ENCODE peak calls at places on chromosomes 5 and 9, in ten cellular contexts. One of them, this sample, is unnamed. For H3K4me1, the result is how much of the 10 kb centered on the place peaks cover.

GRCh38 chr9:114696814-114697544 is 15.0 kb upstream of the TEX48 start:
- DNase-seq in breast epithelium: no peak
- DNase-seq in adrenal gland: no peak
- DNase-seq in A549: no peak
- DNase-seq in Peyer's patch: no peak
- DNase-seq in prostate gland: no peak
- DNase-seq in sigmoid colon: no peak
- DNase-seq in IMR-90: peak
- DNase-seq in transverse colon: no peak
- DNase-seq in GM12878: peak
- DNase-seq in this sample: no peak

GRCh38 chr5:175247146-175247545 is 196.8 kb downstream of the DRD1 start:
- DNase-seq in adrenal gland: no peak
- DNase-seq in A549: no peak
- DNase-seq in breast epithelium: no peak
- DNase-seq in IMR-90: peak
- DNase-seq in Peyer's patch: no peak
- DNase-seq in GM12878: no peak
- DNase-seq in sigmoid colon: no peak
- DNase-seq in transverse colon: no peak
- DNase-seq in prostate gland: no peak
- DNase-seq in this sample: no peak

GRCh38 chr5:74251106-74252032 is 389.2 kb downstream of the ENC1 start:
- DNase-seq in A549: no peak
- DNase-seq in prostate gland: peak
- DNase-seq in transverse colon: peak
- DNase-seq in breast epithelium: peak
- DNase-seq in Peyer's patch: no peak
- DNase-seq in GM12878: no peak
- DNase-seq in adrenal gland: no peak
- DNase-seq in IMR-90: peak
- DNase-seq in sigmoid colon: peak
- DNase-seq in this sample: peak

GRCh38 chr5:132779961-132780360 is 2.9 kb upstream of the SEPTIN8 start:
- DNase-seq in transverse colon: no peak
- DNase-seq in Peyer's patch: no peak
- DNase-seq in breast epithelium: no peak
- DNase-seq in prostate gland: no peak
- DNase-seq in A549: no peak
- DNase-seq in GM12878: no peak
- DNase-seq in sigmoid colon: no peak
- DNase-seq in adrenal gland: no peak
- DNase-seq in IMR-90: no peak
- DNase-seq in this sample: no peak

GRCh38 chr5:154285661-154286408 is 95.3 kb downstream of the GALNT10 start:
- DNase-seq in transverse colon: no peak
- DNase-seq in Peyer's patch: no peak
- DNase-seq in sigmoid colon: no peak
- DNase-seq in GM12878: no peak
- DNase-seq in A549: peak
- DNase-seq in prostate gland: no peak
- DNase-seq in adrenal gland: no peak
- DNase-seq in breast epithelium: no peak
- DNase-seq in IMR-90: peak
- DNase-seq in this sample: no peak

GRCh38 chr9:4055055-4055454 is 244.8 kb downstream of the GLIS3 start:
- DNase-seq in sigmoid colon: no peak
- DNase-seq in transverse colon: no peak
- DNase-seq in adrenal gland: no peak
- DNase-seq in IMR-90: no peak
- DNase-seq in A549: no peak
- DNase-seq in breast epithelium: no peak
- DNase-seq in prostate gland: no peak
- DNase-seq in Peyer's patch: no peak
- DNase-seq in GM12878: no peak
- DNase-seq in this sample: no peak

GRCh38 chr9:4508907-4509589 is 18.8 kb downstream of the SLC1A1 start:
- DNase-seq in sigmoid colon: no peak
- DNase-seq in GM12878: no peak
- DNase-seq in prostate gland: no peak
- DNase-seq in breast epithelium: no peak
- DNase-seq in transverse colon: no peak
- DNase-seq in Peyer's patch: no peak
- DNase-seq in adrenal gland: no peak
- DNase-seq in A549: no peak
- DNase-seq in IMR-90: peak
- DNase-seq in this sample: no peak

GRCh38 chr9:33651125-33651524 is 127.1 kb downstream of the ANKRD18B start:
- DNase-seq in IMR-90: no peak
- DNase-seq in adrenal gland: no peak
- DNase-seq in GM12878: no peak
- DNase-seq in A549: no peak
- DNase-seq in breast epithelium: no peak
- DNase-seq in transverse colon: no peak
- DNase-seq in Peyer's patch: no peak
- DNase-seq in prostate gland: no peak
- DNase-seq in sigmoid colon: no peak
- DNase-seq in this sample: no peak

GRCh38 chr5:42951847-42952411 is 88.2 kb downstream of the ANXA2R start:
- DNase-seq in breast epithelium: no peak
- DNase-seq in sigmoid colon: no peak
- DNase-seq in transverse colon: peak
- DNase-seq in Peyer's patch: peak
- DNase-seq in prostate gland: no peak
- DNase-seq in adrenal gland: peak
- DNase-seq in IMR-90: peak
- DNase-seq in A549: no peak
- DNase-seq in GM12878: no peak
- DNase-seq in this sample: no peak

GRCh38 chr5:65799857-65800256 is 77.9 kb downstream of the NLN start:
- DNase-seq in adrenal gland: no peak
- DNase-seq in GM12878: no peak
- DNase-seq in IMR-90: no peak
- DNase-seq in breast epithelium: no peak
- DNase-seq in Peyer's patch: no peak
- DNase-seq in sigmoid colon: no peak
- DNase-seq in A549: no peak
- DNase-seq in prostate gland: no peak
- DNase-seq in transverse colon: no peak
- DNase-seq in this sample: no peak

GRCh38 chr9:135254176-135255032 is 166.9 kb downstream of the OLFM1 start:
- DNase-seq in GM12878: no peak
- DNase-seq in sigmoid colon: peak
- DNase-seq in Peyer's patch: no peak
- DNase-seq in adrenal gland: no peak
- DNase-seq in prostate gland: no peak
- DNase-seq in A549: no peak
- DNase-seq in IMR-90: no peak
- DNase-seq in transverse colon: no peak
- DNase-seq in breast epithelium: no peak
- DNase-seq in this sample: no peak

GRCh38 chr5:124132843-124133242 is 613.6 kb downstream of the ZNF608 start:
- DNase-seq in sigmoid colon: no peak
- DNase-seq in A549: no peak
- DNase-seq in transverse colon: no peak
- DNase-seq in GM12878: no peak
- DNase-seq in breast epithelium: peak
- DNase-seq in IMR-90: no peak
- DNase-seq in Peyer's patch: no peak
- DNase-seq in prostate gland: no peak
- DNase-seq in adrenal gland: no peak
- DNase-seq in this sample: no peak

GRCh38 chr5:612498-613424 is 621 bp downstream of the CEP72 start:
- DNase-seq in breast epithelium: no peak
- DNase-seq in transverse colon: peak
- DNase-seq in adrenal gland: no peak
- DNase-seq in prostate gland: no peak
- DNase-seq in IMR-90: no peak
- DNase-seq in Peyer's patch: peak
- DNase-seq in GM12878: no peak
- DNase-seq in A549: peak
- DNase-seq in sigmoid colon: peak
- DNase-seq in this sample: no peak

GRCh38 chr5:174535691-174536090 is 188.7 kb upstream of the MSX2 start:
- DNase-seq in adrenal gland: no peak
- DNase-seq in GM12878: no peak
- DNase-seq in breast epithelium: no peak
- DNase-seq in prostate gland: no peak
- DNase-seq in sigmoid colon: no peak
- DNase-seq in IMR-90: peak
- DNase-seq in A549: no peak
- DNase-seq in transverse colon: no peak
- DNase-seq in Peyer's patch: no peak
- DNase-seq in this sample: no peak

GRCh38 chr5:75928992-75929391 is 154.2 kb upstream of the SV2C start:
- DNase-seq in GM12878: no peak
- DNase-seq in Peyer's patch: no peak
- DNase-seq in sigmoid colon: no peak
- DNase-seq in adrenal gland: no peak
- DNase-seq in prostate gland: no peak
- DNase-seq in transverse colon: no peak
- DNase-seq in IMR-90: no peak
- DNase-seq in breast epithelium: no peak
- DNase-seq in A549: no peak
- DNase-seq in this sample: no peak

GRCh38 chr5:137496919-137497318 is 2.2 kb downstream of the SPOCK1 start:
- DNase-seq in prostate gland: no peak
- DNase-seq in A549: no peak
- DNase-seq in Peyer's patch: no peak
- DNase-seq in GM12878: no peak
- DNase-seq in adrenal gland: no peak
- DNase-seq in transverse colon: no peak
- DNase-seq in sigmoid colon: no peak
- DNase-seq in breast epithelium: no peak
- DNase-seq in IMR-90: no peak
- DNase-seq in this sample: no peak

GRCh38 chr5:89097103-89097502 is 214.1 kb upstream of the MEF2C start:
- DNase-seq in IMR-90: no peak
- DNase-seq in prostate gland: no peak
- DNase-seq in GM12878: peak
- DNase-seq in breast epithelium: no peak
- DNase-seq in Peyer's patch: no peak
- DNase-seq in transverse colon: no peak
- DNase-seq in sigmoid colon: no peak
- DNase-seq in A549: no peak
- DNase-seq in adrenal gland: no peak
- DNase-seq in this sample: no peak

GRCh38 chr5:87015908-87016307 is 251.8 kb upstream of the RASA1 start:
- DNase-seq in adrenal gland: no peak
- DNase-seq in prostate gland: no peak
- DNase-seq in transverse colon: no peak
- DNase-seq in IMR-90: no peak
- DNase-seq in A549: no peak
- DNase-seq in GM12878: no peak
- DNase-seq in Peyer's patch: no peak
- DNase-seq in sigmoid colon: no peak
- DNase-seq in breast epithelium: no peak
- DNase-seq in this sample: no peak
- TF ChIP-seq POLR2A in adrenal gland: no peak
- TF ChIP-seq POLR2A in prostate gland: no peak
- TF ChIP-seq POLR2A in transverse colon: no peak
- TF ChIP-seq POLR2A in IMR-90: no peak
- TF ChIP-seq POLR2A in A549: no peak
- TF ChIP-seq POLR2A in GM12878: no peak
- TF ChIP-seq POLR2A in Peyer's patch: no peak
- TF ChIP-seq POLR2A in sigmoid colon: no peak
- TF ChIP-seq POLR2A in breast epithelium: no peak
- TF ChIP-seq POLR2A in this sample: no peak

GRCh38 chr9:71761938-71762353 is 6.4 kb downstream of the CEMIP2 start:
- DNase-seq in sigmoid colon: no peak
- DNase-seq in breast epithelium: no peak
- DNase-seq in adrenal gland: no peak
- DNase-seq in transverse colon: no peak
- DNase-seq in prostate gland: no peak
- DNase-seq in IMR-90: no peak
- DNase-seq in A549: no peak
- DNase-seq in Peyer's patch: no peak
- DNase-seq in GM12878: no peak
- DNase-seq in this sample: no peak
- H3K4me1 ChIP-seq in sigmoid colon: under half
- H3K4me1 ChIP-seq in breast epithelium: under half
- H3K4me1 ChIP-seq in adrenal gland: under half
- H3K4me1 ChIP-seq in transverse colon: half or more
- H3K4me1 ChIP-seq in prostate gland: under half
- H3K4me1 ChIP-seq in IMR-90: under half
- H3K4me1 ChIP-seq in A549: half or more
- H3K4me1 ChIP-seq in Peyer's patch: half or more
- H3K4me1 ChIP-seq in GM12878: under half
- H3K4me1 ChIP-seq in this sample: under half

DNA sequence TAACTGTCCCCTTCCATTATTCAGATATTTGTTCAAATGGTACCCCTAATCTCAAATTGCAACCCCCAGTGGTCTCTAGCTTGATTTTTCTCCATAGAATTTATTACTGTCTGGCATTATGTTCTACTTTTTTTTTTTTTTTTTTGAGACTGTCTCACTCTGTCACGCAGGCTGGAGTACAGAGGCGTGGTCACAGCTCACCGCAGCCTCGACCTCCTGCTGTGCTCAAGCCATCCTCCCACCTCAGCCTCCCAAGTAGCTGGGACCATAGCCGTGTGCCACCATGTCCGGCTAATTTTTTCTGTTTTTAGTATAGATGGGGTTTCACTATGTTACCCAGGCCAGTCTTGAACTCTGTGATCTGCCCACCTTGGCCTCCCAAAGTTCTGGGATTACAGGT is 2.0 kb upstream of the REEP5 start:
- DNase-seq in IMR-90: no peak
- DNase-seq in Peyer's patch: no peak
- DNase-seq in adrenal gland: no peak
- DNase-seq in sigmoid colon: no peak
- DNase-seq in prostate gland: no peak
- DNase-seq in A549: no peak
- DNase-seq in transverse colon: no peak
- DNase-seq in breast epithelium: no peak
- DNase-seq in GM12878: no peak
- DNase-seq in this sample: no peak
- H3K27ac ChIP-seq in IMR-90: no peak
- H3K27ac ChIP-seq in Peyer's patch: no peak
- H3K27ac ChIP-seq in adrenal gland: no peak
- H3K27ac ChIP-seq in sigmoid colon: no peak
- H3K27ac ChIP-seq in prostate gland: no peak
- H3K27ac ChIP-seq in A549: no peak
- H3K27ac ChIP-seq in transverse colon: no peak
- H3K27ac ChIP-seq in breast epithelium: no peak
- H3K27ac ChIP-seq in GM12878: peak
- H3K27ac ChIP-seq in this sample: no peak

DNA sequence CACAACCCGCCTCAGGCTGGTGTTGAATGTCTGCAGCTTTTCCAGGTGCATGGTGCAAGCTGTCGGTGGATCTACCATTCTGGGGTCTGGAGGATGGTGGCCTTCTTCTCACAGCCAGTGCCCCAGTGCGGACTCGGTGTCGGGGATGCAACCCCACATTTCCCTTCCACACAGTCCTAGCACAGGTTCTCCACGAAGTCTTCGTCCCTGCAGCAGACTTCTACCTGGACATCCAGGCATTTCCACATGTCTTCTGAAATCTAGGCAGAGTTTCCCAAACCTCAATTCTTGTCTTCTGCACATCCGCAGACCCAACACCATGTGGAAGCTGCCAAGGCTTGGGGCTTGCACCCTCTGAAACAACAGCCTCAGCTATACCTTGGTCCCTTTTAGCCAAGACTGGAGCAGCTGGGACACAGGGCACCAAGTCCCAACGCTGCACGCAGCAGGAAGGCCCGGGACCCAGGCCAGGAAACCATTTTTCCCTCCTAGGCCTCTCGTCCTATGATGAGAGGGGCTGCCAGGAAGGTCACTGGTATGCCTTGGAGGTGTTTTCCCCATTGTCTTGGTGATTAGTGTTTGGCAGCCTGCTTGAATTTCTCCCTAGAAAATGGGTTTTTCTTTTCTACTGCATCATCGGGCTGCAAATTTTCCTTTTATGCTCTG is 18.2 kb downstream of the PSIP1 start:
- DNase-seq in A549: no peak
- DNase-seq in breast epithelium: no peak
- DNase-seq in IMR-90: no peak
- DNase-seq in sigmoid colon: no peak
- DNase-seq in GM12878: no peak
- DNase-seq in Peyer's patch: no peak
- DNase-seq in adrenal gland: no peak
- DNase-seq in prostate gland: no peak
- DNase-seq in transverse colon: no peak
- DNase-seq in this sample: no peak
- TF ChIP-seq POLR2A in A549: no peak
- TF ChIP-seq POLR2A in breast epithelium: no peak
- TF ChIP-seq POLR2A in IMR-90: no peak
- TF ChIP-seq POLR2A in sigmoid colon: no peak
- TF ChIP-seq POLR2A in GM12878: peak
- TF ChIP-seq POLR2A in Peyer's patch: no peak
- TF ChIP-seq POLR2A in adrenal gland: no peak
- TF ChIP-seq POLR2A in prostate gland: no peak
- TF ChIP-seq POLR2A in transverse colon: no peak
- TF ChIP-seq POLR2A in this sample: no peak